ENCODE peak calls at places on chromosomes 3 and 15, in four cellular contexts. V is HCT116, F is K562, O is SK-N-SH. H is an unnamed sample.

GRCh38 chr3:146164506-146164905 is 3.5 kb upstream of the PLOD2 start:
- DNase-seq in V (no peak), O (no peak), F (no peak), H (no peak)

GRCh38 chr15:69996842-69997478 is 100.8 kb downstream of the TLE3 start:
- DNase-seq in O (no peak), F (no peak), V (no peak), H (no peak)

GRCh38 chr3:44136421-44136820 is 105.3 kb upstream of the TOPAZ1 start:
- DNase-seq in F (no peak), O (no peak), V (no peak), H (no peak)

GRCh38 chr3:39438880-39439279 is 28.6 kb upstream of the MOBP start:
- DNase-seq in F (no peak), O (no peak), V (no peak), H (no peak)

GRCh38 chr15:66043264-66043663 is 174.0 kb downstream of the RAB11A start:
- DNase-seq in V (no peak), F (no peak), O (no peak), H (no peak)

GRCh38 chr3:11803977-11804903 is 42.4 kb downstream of the TAMM41 start:
- DNase-seq in O (peak), F (peak), V (peak), H (peak)

GRCh38 chr15:82807920-82808633 is 1.4 kb upstream of the WHAMM start:
- DNase-seq in O (no peak), F (no peak), V (no peak), H (no peak)

GRCh38 chr3:127427666-127428065 is 139.8 kb upstream of the PRR20G start:
- DNase-seq in F (no peak), O (no peak), V (no peak), H (no peak)

GRCh38 chr3:149016669-149017541 is 25.6 kb downstream of the GYG1 start:
- DNase-seq in O (no peak), V (no peak), F (no peak), H (no peak)

GRCh38 chr3:119294889-119295769 is 946 bp downstream of the ARHGAP31 start:
- DNase-seq in F (no peak), V (no peak), O (peak), H (no peak)

GRCh38 chr3:152268501-152269422 is at the start of gene MBNL1:
- DNase-seq in O (peak), V (peak), F (peak), H (peak)
- TF ChIP-seq REST in O (no peak), V (no peak), F (peak), H (peak)

GRCh38 chr3:194095902-194096301 is 40.0 kb upstream of the HES1 start:
- DNase-seq in V (no peak), F (no peak), O (no peak), H (no peak)
- TF ChIP-seq REST in V (no peak), F (no peak), O (no peak), H (no peak)

DNA sequence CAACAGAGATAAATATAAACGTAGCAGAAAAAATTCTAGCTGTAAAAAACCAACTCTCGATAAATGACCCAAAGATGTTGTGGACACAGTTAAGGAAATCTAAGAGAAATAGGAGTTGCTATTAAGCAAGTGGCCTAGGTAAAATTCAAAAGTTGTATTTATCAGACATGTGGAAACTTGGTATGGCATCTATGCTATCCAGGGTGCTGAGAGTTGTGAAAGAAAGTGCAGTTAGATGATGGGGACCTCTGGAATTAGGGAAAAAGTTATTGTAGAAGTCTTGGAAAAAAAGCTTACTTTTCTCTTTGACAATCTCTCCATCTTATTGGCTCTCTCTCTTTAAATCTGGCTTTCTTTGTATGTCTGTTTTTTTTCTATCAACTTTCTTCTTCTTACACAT is 1090.9 kb downstream of the TBL1XR1 start:
- DNase-seq in F (no peak), V (no peak), O (no peak), H (no peak)
- TF ChIP-seq REST in F (no peak), V (peak), O (no peak), H (peak)

GRCh38 chr3:98710008-98710672 is 53.0 kb upstream of the ST3GAL6 start:
- DNase-seq in O (no peak), V (no peak), F (no peak), H (no peak)

GRCh38 chr3:98705694-98706093 is 57.4 kb upstream of the ST3GAL6 start:
- DNase-seq in O (no peak), F (no peak), V (no peak), H (no peak)

GRCh38 chr3:98712726-98713125 is 50.4 kb upstream of the ST3GAL6 start:
- DNase-seq in F (no peak), O (no peak), V (no peak), H (no peak)

GRCh38 chr3:98711426-98711825 is 51.7 kb upstream of the ST3GAL6 start:
- DNase-seq in O (peak), V (no peak), F (no peak), H (no peak)

GRCh38 chr3:98709433-98709832 is 53.7 kb upstream of the ST3GAL6 start:
- DNase-seq in F (no peak), O (no peak), V (no peak), H (no peak)
- TF ChIP-seq REST in F (no peak), O (no peak), V (no peak), H (peak)

GRCh38 chr15:61000276-61000675 is 228.8 kb downstream of the RORA start:
- DNase-seq in F (no peak), O (no peak), V (no peak), H (no peak)

GRCh38 chr15:61008915-61009314 is 220.2 kb downstream of the RORA start:
- DNase-seq in O (no peak), V (no peak), F (no peak), H (no peak)

GRCh38 chr15:61003683-61004299 is 225.3 kb downstream of the RORA start:
- DNase-seq in O (no peak), F (no peak), V (no peak), H (no peak)
- TF ChIP-seq REST in O (no peak), F (no peak), V (no peak), H (no peak)

GRCh38 chr15:101441706-101442105 is 47.8 kb downstream of the PCSK6 start:
- DNase-seq in V (no peak), O (no peak), F (no peak), H (no peak)

GRCh38 chr15:101445562-101446526 is 43.7 kb downstream of the PCSK6 start:
- DNase-seq in O (no peak), F (peak), V (no peak), H (peak)

GRCh38 chr15:101442272-101442671 is 47.2 kb downstream of the PCSK6 start:
- DNase-seq in O (no peak), F (no peak), V (no peak), H (no peak)

GRCh38 chr15:101445109-101445508 is 44.4 kb downstream of the PCSK6 start:
- DNase-seq in O (no peak), F (no peak), V (no peak), H (no peak)

GRCh38 chr15:101444015-101444414 is 45.5 kb downstream of the PCSK6 start:
- DNase-seq in O (no peak), V (no peak), F (no peak), H (no peak)
- TF ChIP-seq REST in O (no peak), V (no peak), F (no peak), H (no peak)

DNA sequence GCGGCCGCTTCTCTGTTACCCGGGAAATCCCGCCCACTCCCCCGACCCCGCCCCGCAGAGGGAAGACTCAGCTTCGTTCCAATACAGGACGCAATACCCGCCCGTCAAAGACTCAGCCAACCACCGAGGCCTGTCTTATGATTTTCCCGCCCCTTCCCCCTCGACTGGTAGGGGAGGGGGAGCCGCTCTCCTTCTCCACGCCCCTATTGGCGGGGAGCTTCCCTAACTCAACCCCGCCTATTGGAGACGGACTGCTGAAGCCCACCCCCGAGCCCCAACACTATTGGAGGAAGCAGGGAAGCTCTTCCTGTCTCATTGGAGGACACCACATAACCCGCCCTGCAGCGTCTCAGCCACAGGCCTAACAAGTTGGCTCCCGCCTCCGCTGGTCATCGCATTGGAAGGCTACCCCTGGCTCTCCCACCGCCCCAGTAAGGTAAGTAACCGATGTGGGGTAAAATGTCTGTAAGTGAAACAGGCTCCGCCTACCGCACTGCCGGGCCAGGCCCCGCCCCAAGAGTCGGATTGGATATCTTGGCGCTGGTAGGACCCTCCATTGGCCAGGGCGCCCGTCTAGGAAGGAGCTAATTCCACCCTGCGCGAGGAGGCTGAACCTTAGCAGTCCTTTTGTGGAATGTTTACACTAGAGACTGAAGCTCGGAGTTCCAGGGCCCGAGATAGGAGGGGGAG is at the start of gene SIN3A:
- DNase-seq in V (peak), O (peak), F (peak), H (peak)
- TF ChIP-seq REST in V (no peak), O (no peak), F (no peak), H (no peak)

H was measured in HL-60.